ENCODE peak calls at places on chromosomes 6 and 20, in four cellular contexts. One of them, this sample, is unnamed.

GRCh38 chr6:154039231-154039842 is at the start of gene OPRM1:
- DNase-seq in NAMALWA: no peak
- DNase-seq in fibroblast of lung: peak; percentile 27
- DNase-seq in aorta: peak; percentile 86
- DNase-seq in this sample: peak; percentile 69

GRCh38 chr6:137309078-137309762 is 90.0 kb upstream of the IFNGR1 start:
- DNase-seq in aorta: peak; percentile 79
- DNase-seq in NAMALWA: no peak
- DNase-seq in fibroblast of lung: peak; percentile 78
- DNase-seq in this sample: peak; percentile 86

GRCh38 chr20:6831461-6831860 is 64.0 kb downstream of the BMP2 start:
- DNase-seq in fibroblast of lung: no peak
- DNase-seq in NAMALWA: no peak
- DNase-seq in aorta: no peak
- DNase-seq in this sample: no peak

GRCh38 chr6:145247677-145248419 is 487.5 kb downstream of the EPM2A start:
- DNase-seq in fibroblast of lung: peak; percentile 97
- DNase-seq in NAMALWA: no peak
- DNase-seq in aorta: no peak
- DNase-seq in this sample: no peak

GRCh38 chr6:124765314-124765713 is 196.9 kb upstream of the RNF217 start:
- DNase-seq in fibroblast of lung: no peak
- DNase-seq in aorta: no peak
- DNase-seq in NAMALWA: no peak
- DNase-seq in this sample: no peak

GRCh38 chr6:93685494-93685893 is 266.1 kb upstream of the EPHA7 start:
- DNase-seq in NAMALWA: no peak
- DNase-seq in fibroblast of lung: no peak
- DNase-seq in aorta: no peak
- DNase-seq in this sample: no peak

GRCh38 chr20:35117148-35117547 is 24.5 kb upstream of the TRPC4AP start:
- DNase-seq in NAMALWA: no peak
- DNase-seq in aorta: no peak
- DNase-seq in fibroblast of lung: peak; percentile 39
- DNase-seq in this sample: no peak

GRCh38 chr6:73121421-73121993 is 103.8 kb downstream of the KHDC1L start:
- DNase-seq in aorta: no peak
- DNase-seq in fibroblast of lung: peak; percentile 77
- DNase-seq in NAMALWA: no peak
- DNase-seq in this sample: no peak

GRCh38 chr20:3813758-3814581 is 6.4 kb upstream of the AP5S1 start:
- DNase-seq in aorta: no peak
- DNase-seq in NAMALWA: no peak
- DNase-seq in fibroblast of lung: no peak
- DNase-seq in this sample: no peak

GRCh38 chr6:108452725-108453195 is 108.0 kb upstream of the FOXO3 start:
- DNase-seq in fibroblast of lung: peak; percentile 82
- DNase-seq in aorta: no peak
- DNase-seq in NAMALWA: no peak
- DNase-seq in this sample: no peak

GRCh38 chr6:55868910-55869479 is 6.4 kb downstream of the BMP5 start:
- DNase-seq in aorta: no peak
- DNase-seq in fibroblast of lung: peak; percentile 72
- DNase-seq in NAMALWA: no peak
- DNase-seq in this sample: no peak

GRCh38 chr6:89483111-89483720 is 50.3 kb downstream of the ANKRD6 start:
- DNase-seq in fibroblast of lung: peak; percentile 80
- DNase-seq in aorta: peak; percentile 80
- DNase-seq in NAMALWA: no peak
- DNase-seq in this sample: peak; percentile 83

GRCh38 chr20:1334370-1334731 is 5.4 kb upstream of the SDCBP2 start:
- DNase-seq in aorta: no peak
- DNase-seq in fibroblast of lung: no peak
- DNase-seq in NAMALWA: no peak
- DNase-seq in this sample: no peak

GRCh38 chr6:29505808-29506207 is 18.1 kb upstream of the MAS1L start:
- DNase-seq in fibroblast of lung: no peak
- DNase-seq in aorta: no peak
- DNase-seq in NAMALWA: no peak
- DNase-seq in this sample: no peak

GRCh38 chr6:56046576-56046975 is 171.2 kb upstream of the BMP5 start:
- DNase-seq in fibroblast of lung: peak; percentile 88
- DNase-seq in aorta: peak; percentile 78
- DNase-seq in NAMALWA: no peak
- DNase-seq in this sample: peak; percentile 85

GRCh38 chr6:154549179-154549578 is 38.7 kb upstream of the CNKSR3 start:
- DNase-seq in NAMALWA: no peak
- DNase-seq in fibroblast of lung: no peak
- DNase-seq in aorta: no peak
- DNase-seq in this sample: no peak

GRCh38 chr6:13425971-13426931 is 61.1 kb downstream of the GFOD1 start:
- DNase-seq in NAMALWA: no peak
- DNase-seq in aorta: peak; percentile 85
- DNase-seq in fibroblast of lung: peak; percentile 88
- DNase-seq in this sample: peak; percentile 48

GRCh38 chr6:47092249-47092648 is 50.1 kb upstream of the ADGRF1 start:
- DNase-seq in fibroblast of lung: no peak
- DNase-seq in aorta: no peak
- DNase-seq in NAMALWA: no peak
- DNase-seq in this sample: no peak

GRCh38 chr6:106620931-106621672 is 8.2 kb downstream of the RTN4IP1 start:
- DNase-seq in fibroblast of lung: peak; percentile 58
- DNase-seq in aorta: no peak
- DNase-seq in NAMALWA: no peak
- DNase-seq in this sample: no peak

GRCh38 chr6:109121411-109121810 is 26.1 kb downstream of the CEP57L1 start:
- DNase-seq in fibroblast of lung: peak; percentile 31
- DNase-seq in aorta: no peak
- DNase-seq in NAMALWA: no peak
- DNase-seq in this sample: no peak

GRCh38 chr6:18412644-18413043 is 25.5 kb downstream of the RNF144B start:
- DNase-seq in NAMALWA: no peak
- DNase-seq in aorta: no peak
- DNase-seq in fibroblast of lung: peak; percentile 89
- DNase-seq in this sample: no peak

GRCh38 chr6:141335889-141336288 is 796.8 kb upstream of the GJE1 start:
- DNase-seq in aorta: no peak
- DNase-seq in fibroblast of lung: no peak
- DNase-seq in NAMALWA: no peak
- DNase-seq in this sample: no peak

GRCh38 chr6:16494781-16495180 is 256.4 kb downstream of the GMPR start:
- DNase-seq in fibroblast of lung: peak; percentile 69
- DNase-seq in aorta: no peak
- DNase-seq in NAMALWA: peak; percentile 41
- DNase-seq in this sample: no peak

GRCh38 chr6:20542927-20543602 is 8.8 kb downstream of the CDKAL1 start:
- DNase-seq in aorta: no peak
- DNase-seq in NAMALWA: no peak
- DNase-seq in fibroblast of lung: peak; percentile 85
- DNase-seq in this sample: no peak